ENCODE peak calls at places on chromosomes 12 and 14, in nine cellular contexts. One of them, this sample, is unnamed.

GRCh38 chr14:20434701-20435453 is 1.1 kb downstream of the KLHL33 start:
- DNase-seq in left colon: no peak
- DNase-seq in left cardiac atrium: peak; percentile 77
- DNase-seq in AG20443: peak; percentile 29
- DNase-seq in activated effector memory CD4-positive, alpha-beta T cell treated with Interleukin-2 at 50 U/mL for 16 hours: no peak
- DNase-seq in iPS-NIHi11: peak; percentile 45
- DNase-seq in mesenchymal stem cell: no peak
- DNase-seq in foreskin fibroblast: peak; percentile 38
- DNase-seq in osteocyte: no peak
- DNase-seq in this sample: no peak

GRCh38 chr14:92368001-92368400 is 45.0 kb downstream of the SLC24A4 start:
- DNase-seq in iPS-NIHi11: no peak
- DNase-seq in foreskin fibroblast: no peak
- DNase-seq in left colon: no peak
- DNase-seq in osteocyte: no peak
- DNase-seq in activated effector memory CD4-positive, alpha-beta T cell treated with Interleukin-2 at 50 U/mL for 16 hours: no peak
- DNase-seq in left cardiac atrium: no peak
- DNase-seq in mesenchymal stem cell: no peak
- DNase-seq in AG20443: no peak
- DNase-seq in this sample: no peak

GRCh38 chr12:15931590-15932053 is 20.5 kb downstream of the DERA start:
- DNase-seq in left cardiac atrium: no peak
- DNase-seq in mesenchymal stem cell: no peak
- DNase-seq in iPS-NIHi11: no peak
- DNase-seq in left colon: no peak
- DNase-seq in AG20443: no peak
- DNase-seq in activated effector memory CD4-positive, alpha-beta T cell treated with Interleukin-2 at 50 U/mL for 16 hours: no peak
- DNase-seq in foreskin fibroblast: no peak
- DNase-seq in osteocyte: no peak
- DNase-seq in this sample: no peak

GRCh38 chr14:36301159-36301558 is 19.3 kb downstream of the MBIP start:
- DNase-seq in iPS-NIHi11: no peak
- DNase-seq in left cardiac atrium: no peak
- DNase-seq in left colon: no peak
- DNase-seq in mesenchymal stem cell: no peak
- DNase-seq in osteocyte: no peak
- DNase-seq in AG20443: no peak
- DNase-seq in foreskin fibroblast: peak; percentile 54
- DNase-seq in activated effector memory CD4-positive, alpha-beta T cell treated with Interleukin-2 at 50 U/mL for 16 hours: no peak
- DNase-seq in this sample: no peak

GRCh38 chr12:88665051-88665450 is 84.8 kb upstream of the KITLG start:
- DNase-seq in left cardiac atrium: no peak
- DNase-seq in left colon: no peak
- DNase-seq in AG20443: peak; percentile 10
- DNase-seq in foreskin fibroblast: peak; percentile 62
- DNase-seq in osteocyte: no peak
- DNase-seq in activated effector memory CD4-positive, alpha-beta T cell treated with Interleukin-2 at 50 U/mL for 16 hours: no peak
- DNase-seq in mesenchymal stem cell: peak; percentile 15
- DNase-seq in iPS-NIHi11: no peak
- DNase-seq in this sample: no peak

GRCh38 chr12:113062502-113063395 is 6.2 kb downstream of the DTX1 start:
- DNase-seq in iPS-NIHi11: no peak
- DNase-seq in AG20443: no peak
- DNase-seq in left colon: no peak
- DNase-seq in activated effector memory CD4-positive, alpha-beta T cell treated with Interleukin-2 at 50 U/mL for 16 hours: no peak
- DNase-seq in foreskin fibroblast: no peak
- DNase-seq in left cardiac atrium: no peak
- DNase-seq in mesenchymal stem cell: no peak
- DNase-seq in osteocyte: no peak
- DNase-seq in this sample: no peak

GRCh38 chr14:68682166-68683103 is 110.4 kb downstream of the ZFP36L1 start:
- DNase-seq in iPS-NIHi11: no peak
- DNase-seq in left colon: peak; percentile 54
- DNase-seq in left cardiac atrium: peak; percentile 66
- DNase-seq in foreskin fibroblast: peak; percentile 97
- DNase-seq in AG20443: peak; percentile 85
- DNase-seq in activated effector memory CD4-positive, alpha-beta T cell treated with Interleukin-2 at 50 U/mL for 16 hours: peak; percentile 29
- DNase-seq in mesenchymal stem cell: peak; percentile 90
- DNase-seq in osteocyte: no peak
- DNase-seq in this sample: no peak

GRCh38 chr12:99372257-99372933 is 275.2 kb upstream of the GARIN6 start:
- DNase-seq in mesenchymal stem cell: no peak
- DNase-seq in left colon: no peak
- DNase-seq in left cardiac atrium: no peak
- DNase-seq in AG20443: no peak
- DNase-seq in foreskin fibroblast: no peak
- DNase-seq in iPS-NIHi11: no peak
- DNase-seq in osteocyte: no peak
- DNase-seq in activated effector memory CD4-positive, alpha-beta T cell treated with Interleukin-2 at 50 U/mL for 16 hours: no peak
- DNase-seq in this sample: no peak

GRCh38 chr12:107829271-107829670 is 54.8 kb downstream of the ASCL4 start:
- DNase-seq in mesenchymal stem cell: no peak
- DNase-seq in iPS-NIHi11: no peak
- DNase-seq in activated effector memory CD4-positive, alpha-beta T cell treated with Interleukin-2 at 50 U/mL for 16 hours: no peak
- DNase-seq in osteocyte: no peak
- DNase-seq in AG20443: no peak
- DNase-seq in left cardiac atrium: no peak
- DNase-seq in foreskin fibroblast: no peak
- DNase-seq in left colon: no peak
- DNase-seq in this sample: no peak

GRCh38 chr12:114473717-114474116 is 67.8 kb upstream of the TBX5 start:
- DNase-seq in left cardiac atrium: no peak
- DNase-seq in mesenchymal stem cell: no peak
- DNase-seq in iPS-NIHi11: no peak
- DNase-seq in foreskin fibroblast: no peak
- DNase-seq in activated effector memory CD4-positive, alpha-beta T cell treated with Interleukin-2 at 50 U/mL for 16 hours: no peak
- DNase-seq in AG20443: no peak
- DNase-seq in left colon: no peak
- DNase-seq in osteocyte: no peak
- DNase-seq in this sample: no peak

GRCh38 chr12:88604646-88605045 is 24.4 kb upstream of the KITLG start:
- DNase-seq in AG20443: no peak
- DNase-seq in left colon: no peak
- DNase-seq in iPS-NIHi11: no peak
- DNase-seq in osteocyte: no peak
- DNase-seq in activated effector memory CD4-positive, alpha-beta T cell treated with Interleukin-2 at 50 U/mL for 16 hours: no peak
- DNase-seq in left cardiac atrium: no peak
- DNase-seq in mesenchymal stem cell: no peak
- DNase-seq in foreskin fibroblast: peak; percentile 42
- DNase-seq in this sample: no peak

GRCh38 chr12:63238892-63239291 is 87.9 kb upstream of the AVPR1A start:
- DNase-seq in left cardiac atrium: no peak
- DNase-seq in osteocyte: no peak
- DNase-seq in mesenchymal stem cell: no peak
- DNase-seq in AG20443: no peak
- DNase-seq in left colon: no peak
- DNase-seq in iPS-NIHi11: no peak
- DNase-seq in foreskin fibroblast: no peak
- DNase-seq in activated effector memory CD4-positive, alpha-beta T cell treated with Interleukin-2 at 50 U/mL for 16 hours: no peak
- DNase-seq in this sample: no peak

GRCh38 chr12:7915911-7916403 is 20.0 kb downstream of the SLC2A3 start:
- DNase-seq in activated effector memory CD4-positive, alpha-beta T cell treated with Interleukin-2 at 50 U/mL for 16 hours: no peak
- DNase-seq in iPS-NIHi11: peak; percentile 22
- DNase-seq in foreskin fibroblast: peak; percentile 36
- DNase-seq in osteocyte: no peak
- DNase-seq in mesenchymal stem cell: peak; percentile 39
- DNase-seq in left colon: no peak
- DNase-seq in AG20443: peak; percentile 18
- DNase-seq in left cardiac atrium: no peak
- DNase-seq in this sample: no peak

GRCh38 chr14:74314576-74314975 is 11.8 kb upstream of the ABCD4 start:
- DNase-seq in left cardiac atrium: no peak
- DNase-seq in mesenchymal stem cell: no peak
- DNase-seq in iPS-NIHi11: no peak
- DNase-seq in activated effector memory CD4-positive, alpha-beta T cell treated with Interleukin-2 at 50 U/mL for 16 hours: no peak
- DNase-seq in foreskin fibroblast: no peak
- DNase-seq in osteocyte: no peak
- DNase-seq in AG20443: no peak
- DNase-seq in left colon: no peak
- DNase-seq in this sample: no peak

GRCh38 chr14:52258783-52259182 is 8.7 kb upstream of the PTGDR start:
- DNase-seq in mesenchymal stem cell: no peak
- DNase-seq in left cardiac atrium: no peak
- DNase-seq in foreskin fibroblast: no peak
- DNase-seq in osteocyte: no peak
- DNase-seq in AG20443: no peak
- DNase-seq in left colon: no peak
- DNase-seq in iPS-NIHi11: no peak
- DNase-seq in activated effector memory CD4-positive, alpha-beta T cell treated with Interleukin-2 at 50 U/mL for 16 hours: no peak
- DNase-seq in this sample: no peak

GRCh38 chr12:121364657-121365265 is 12.6 kb upstream of the ANAPC5 start:
- DNase-seq in left cardiac atrium: no peak
- DNase-seq in osteocyte: no peak
- DNase-seq in left colon: no peak
- DNase-seq in foreskin fibroblast: peak; percentile 57
- DNase-seq in iPS-NIHi11: no peak
- DNase-seq in mesenchymal stem cell: no peak
- DNase-seq in activated effector memory CD4-positive, alpha-beta T cell treated with Interleukin-2 at 50 U/mL for 16 hours: no peak
- DNase-seq in AG20443: peak; percentile 37
- DNase-seq in this sample: no peak

GRCh38 chr12:46268349-46268616 is 560 bp downstream of the SLC38A1 start:
- DNase-seq in AG20443: peak; percentile 26
- DNase-seq in osteocyte: no peak
- DNase-seq in foreskin fibroblast: no peak
- DNase-seq in left colon: no peak
- DNase-seq in mesenchymal stem cell: no peak
- DNase-seq in iPS-NIHi11: no peak
- DNase-seq in activated effector memory CD4-positive, alpha-beta T cell treated with Interleukin-2 at 50 U/mL for 16 hours: no peak
- DNase-seq in left cardiac atrium: no peak
- DNase-seq in this sample: no peak

GRCh38 chr14:76957224-76957881 is 71.2 kb downstream of the IRF2BPL start:
- DNase-seq in mesenchymal stem cell: peak; percentile 48
- DNase-seq in osteocyte: no peak
- DNase-seq in AG20443: no peak
- DNase-seq in activated effector memory CD4-positive, alpha-beta T cell treated with Interleukin-2 at 50 U/mL for 16 hours: no peak
- DNase-seq in left colon: peak; percentile 41
- DNase-seq in left cardiac atrium: no peak
- DNase-seq in foreskin fibroblast: no peak
- DNase-seq in iPS-NIHi11: no peak
- DNase-seq in this sample: no peak

GRCh38 chr14:103862393-103862782 is 15.0 kb upstream of the PPP1R13B start:
- DNase-seq in AG20443: peak; percentile 6
- DNase-seq in left colon: no peak
- DNase-seq in foreskin fibroblast: no peak
- DNase-seq in left cardiac atrium: no peak
- DNase-seq in activated effector memory CD4-positive, alpha-beta T cell treated with Interleukin-2 at 50 U/mL for 16 hours: no peak
- DNase-seq in iPS-NIHi11: no peak
- DNase-seq in mesenchymal stem cell: no peak
- DNase-seq in osteocyte: no peak
- DNase-seq in this sample: no peak

GRCh38 chr14:63308723-63309317 is 9.9 kb downstream of the GPHB5 start:
- DNase-seq in left cardiac atrium: no peak
- DNase-seq in left colon: no peak
- DNase-seq in AG20443: peak; percentile 29
- DNase-seq in mesenchymal stem cell: no peak
- DNase-seq in osteocyte: no peak
- DNase-seq in activated effector memory CD4-positive, alpha-beta T cell treated with Interleukin-2 at 50 U/mL for 16 hours: no peak
- DNase-seq in iPS-NIHi11: peak; percentile 45
- DNase-seq in foreskin fibroblast: peak; percentile 49
- DNase-seq in this sample: no peak

GRCh38 chr12:64186789-64187188 is 35.3 kb downstream of the KICS2 start:
- DNase-seq in foreskin fibroblast: peak; percentile 59
- DNase-seq in activated effector memory CD4-positive, alpha-beta T cell treated with Interleukin-2 at 50 U/mL for 16 hours: no peak
- DNase-seq in mesenchymal stem cell: peak; percentile 22
- DNase-seq in left colon: no peak
- DNase-seq in left cardiac atrium: no peak
- DNase-seq in iPS-NIHi11: no peak
- DNase-seq in osteocyte: no peak
- DNase-seq in AG20443: no peak
- DNase-seq in this sample: no peak

GRCh38 chr14:37595809-37596595 is 573 bp downstream of the TTC6 start:
- DNase-seq in AG20443: no peak
- DNase-seq in left cardiac atrium: peak; percentile 14
- DNase-seq in iPS-NIHi11: peak; percentile 70
- DNase-seq in mesenchymal stem cell: peak; percentile 70
- DNase-seq in left colon: peak; percentile 93
- DNase-seq in foreskin fibroblast: no peak
- DNase-seq in activated effector memory CD4-positive, alpha-beta T cell treated with Interleukin-2 at 50 U/mL for 16 hours: no peak
- DNase-seq in osteocyte: no peak
- DNase-seq in this sample: no peak

GRCh38 chr14:74333909-74334308 is 14.4 kb upstream of the VRTN start:
- DNase-seq in osteocyte: no peak
- DNase-seq in left cardiac atrium: no peak
- DNase-seq in foreskin fibroblast: peak; percentile 75
- DNase-seq in AG20443: peak; percentile 57
- DNase-seq in activated effector memory CD4-positive, alpha-beta T cell treated with Interleukin-2 at 50 U/mL for 16 hours: no peak
- DNase-seq in left colon: no peak
- DNase-seq in mesenchymal stem cell: peak; percentile 26
- DNase-seq in iPS-NIHi11: no peak
- DNase-seq in this sample: no peak

GRCh38 chr14:36183402-36183801 is 6.9 kb upstream of the PTCSC3 start:
- DNase-seq in AG20443: no peak
- DNase-seq in foreskin fibroblast: no peak
- DNase-seq in osteocyte: no peak
- DNase-seq in activated effector memory CD4-positive, alpha-beta T cell treated with Interleukin-2 at 50 U/mL for 16 hours: no peak
- DNase-seq in mesenchymal stem cell: no peak
- DNase-seq in left colon: no peak
- DNase-seq in iPS-NIHi11: no peak
- DNase-seq in left cardiac atrium: no peak
- DNase-seq in this sample: no peak

GRCh38 chr14:89695846-89696245 is 258.7 kb downstream of the EFCAB11 start:
- DNase-seq in AG20443: no peak
- DNase-seq in osteocyte: no peak
- DNase-seq in iPS-NIHi11: no peak
- DNase-seq in left colon: no peak
- DNase-seq in activated effector memory CD4-positive, alpha-beta T cell treated with Interleukin-2 at 50 U/mL for 16 hours: no peak
- DNase-seq in left cardiac atrium: no peak
- DNase-seq in foreskin fibroblast: no peak
- DNase-seq in mesenchymal stem cell: no peak
- DNase-seq in this sample: no peak

GRCh38 chr14:23121401-23121800 is 2.3 kb upstream of the CEBPE start:
- DNase-seq in left colon: no peak
- DNase-seq in osteocyte: no peak
- DNase-seq in AG20443: peak; percentile 74
- DNase-seq in left cardiac atrium: peak; percentile 75
- DNase-seq in iPS-NIHi11: no peak
- DNase-seq in foreskin fibroblast: peak; percentile 57
- DNase-seq in mesenchymal stem cell: peak; percentile 69
- DNase-seq in activated effector memory CD4-positive, alpha-beta T cell treated with Interleukin-2 at 50 U/mL for 16 hours: no peak
- DNase-seq in this sample: no peak

GRCh38 chr14:56100556-56100955 is 17.7 kb upstream of the PELI2 start:
- DNase-seq in mesenchymal stem cell: no peak
- DNase-seq in iPS-NIHi11: no peak
- DNase-seq in left colon: no peak
- DNase-seq in AG20443: peak; percentile 24
- DNase-seq in osteocyte: no peak
- DNase-seq in activated effector memory CD4-positive, alpha-beta T cell treated with Interleukin-2 at 50 U/mL for 16 hours: no peak
- DNase-seq in foreskin fibroblast: peak; percentile 63
- DNase-seq in left cardiac atrium: no peak
- DNase-seq in this sample: no peak

GRCh38 chr12:29783773-29784666 is at the start of gene TMTC1:
- DNase-seq in iPS-NIHi11: peak; percentile 90
- DNase-seq in osteocyte: peak; percentile 91
- DNase-seq in mesenchymal stem cell: peak; percentile 76
- DNase-seq in activated effector memory CD4-positive, alpha-beta T cell treated with Interleukin-2 at 50 U/mL for 16 hours: no peak
- DNase-seq in AG20443: peak; percentile 79
- DNase-seq in foreskin fibroblast: peak; percentile 88
- DNase-seq in left colon: peak; percentile 38
- DNase-seq in left cardiac atrium: peak; percentile 88
- DNase-seq in this sample: peak; percentile 82

GRCh38 chr14:50342211-50343080 is 30.3 kb downstream of the DMAC2L start:
- DNase-seq in foreskin fibroblast: peak; percentile 82
- DNase-seq in mesenchymal stem cell: peak; percentile 69
- DNase-seq in iPS-NIHi11: peak; percentile 59
- DNase-seq in AG20443: peak; percentile 87
- DNase-seq in osteocyte: no peak
- DNase-seq in left colon: peak; percentile 75
- DNase-seq in left cardiac atrium: peak; percentile 51
- DNase-seq in activated effector memory CD4-positive, alpha-beta T cell treated with Interleukin-2 at 50 U/mL for 16 hours: no peak
- DNase-seq in this sample: no peak

This sample was measured in type B pancreatic cell.